ENCODE peak calls at places on chromosomes 11 and 22, in nine cellular contexts. S is fibroblast of lung, G is H1, X is PC-9, P is HepG2, M is PC-3, C is hepatocyte, Z is neural progenitor cell, J is A673. D is an unnamed sample. For H3K9me3, the result is how much of the 10 kb centered on the place peaks cover.

GRCh38 chr22:27533105-27533504 is 268.5 kb downstream of the MN1 start:
- DNase-seq in P (no peak), X (no peak), S (no peak), G (no peak), Z (no peak), M (no peak), C (no peak), J (no peak), D (no peak)

GRCh38 chr22:27980424-27981148 is 61.5 kb upstream of the PITPNB start:
- DNase-seq in M (no peak), S (no peak), X (no peak), P (no peak), Z (peak), G (no peak), C (no peak), J (no peak), D (no peak)

GRCh38 chr11:3825473-3826154 is 15.1 kb downstream of the RHOG start:
- DNase-seq in P (no peak), C (no peak), X (no peak), G (no peak), J (no peak), Z (no peak), M (no peak), S (no peak), D (no peak)

GRCh38 chr11:43556269-43556668 is 124.3 kb upstream of the HSD17B12 start:
- DNase-seq in S (no peak), M (no peak), Z (no peak), P (no peak), X (no peak), C (no peak), G (no peak), J (no peak), D (no peak)

GRCh38 chr22:28442951-28443876 is 236.4 kb downstream of the TTC28 start:
- DNase-seq in M (no peak), X (peak), G (peak), J (peak), P (peak), S (peak), C (peak), Z (peak), D (no peak)

GRCh38 chr11:128629516-128630106 is 42.3 kb upstream of the ETS1 start:
- DNase-seq in J (no peak), M (peak), S (no peak), X (no peak), G (no peak), Z (no peak), C (no peak), P (no peak), D (no peak)

GRCh38 chr11:117188620-117189081 is 10.1 kb downstream of the SIDT2 start:
- DNase-seq in G (no peak), Z (no peak), S (no peak), P (no peak), M (no peak), X (no peak), C (no peak), J (no peak), D (no peak)

GRCh38 chr11:57426754-57427691 is at the start of gene SLC43A3:
- DNase-seq in Z (peak), J (peak), G (peak), P (peak), M (peak), S (peak), X (peak), C (peak), D (no peak)

GRCh38 chr11:94128171-94128745 is 383 bp upstream of the PANX1 start:
- DNase-seq in Z (no peak), C (no peak), X (no peak), G (no peak), J (no peak), P (no peak), M (no peak), S (no peak), D (no peak)

GRCh38 chr22:37848587-37849088 is 581 bp upstream of the EIF3L start:
- DNase-seq in S (peak), M (peak), X (peak), Z (peak), P (peak), G (no peak), C (no peak), J (peak), D (no peak)

GRCh38 chr11:130653838-130654601 is 205.6 kb downstream of the ADAMTS15 start:
- DNase-seq in S (peak), X (peak), C (no peak), G (no peak), Z (no peak), M (peak), J (peak), P (no peak), D (no peak)

GRCh38 chr11:68002943-68003845 is 703 bp downstream of the UNC93B1 start:
- DNase-seq in M (peak), C (peak), J (no peak), S (no peak), Z (peak), P (no peak), G (no peak), X (peak), D (no peak)

GRCh38 chr11:1202776-1203504 is 19.9 kb upstream of the MUC5B start:
- DNase-seq in J (peak), P (peak), M (peak), X (peak), Z (peak), G (peak), C (peak), S (peak), D (no peak)

GRCh38 chr11:47514825-47515647 is 37.9 kb downstream of the CELF1 start:
- DNase-seq in J (peak), P (no peak), C (peak), G (no peak), S (peak), X (no peak), M (peak), Z (no peak), D (no peak)

GRCh38 chr11:19723572-19724342 is 11.1 kb downstream of the NAV2 start:
- DNase-seq in S (peak), X (peak), P (peak), Z (no peak), J (no peak), C (peak), M (peak), G (no peak), D (no peak)

GRCh38 chr11:91231226-91231625 is 993.4 kb upstream of the FAT3 start:
- DNase-seq in P (no peak), J (peak), X (no peak), S (no peak), G (no peak), C (no peak), Z (no peak), M (no peak), D (no peak)

GRCh38 chr11:91158901-91159537 is 936.2 kb upstream of the CHORDC1 start:
- DNase-seq in P (no peak), Z (no peak), J (no peak), M (peak), S (peak), G (no peak), X (no peak), C (no peak), D (no peak)

GRCh38 chr11:35791088-35791958 is 128.7 kb downstream of the TRIM44 start:
- DNase-seq in Z (no peak), J (no peak), P (no peak), X (no peak), C (no peak), M (no peak), G (no peak), S (peak), D (no peak)

GRCh38 chr11:10042699-10043098 is 251.3 kb downstream of the SBF2 start:
- DNase-seq in X (no peak), G (no peak), C (peak), Z (no peak), P (no peak), M (peak), S (no peak), J (no peak), D (no peak)

GRCh38 chr11:65899356-65900124 is 648 bp downstream of the FOSL1 start:
- DNase-seq in C (peak), P (peak), M (peak), G (no peak), X (peak), Z (peak), J (peak), S (peak), D (no peak)

GRCh38 chr22:27930246-27931060 is 11.4 kb upstream of the PITPNB start:
- DNase-seq in G (no peak), J (no peak), P (no peak), X (no peak), S (no peak), M (no peak), C (no peak), Z (peak), D (no peak)

GRCh38 chr22:30114356-30114755 is 34.1 kb downstream of the HORMAD2 start:
- DNase-seq in G (no peak), J (no peak), X (no peak), M (no peak), S (peak), P (no peak), C (no peak), Z (no peak), D (no peak)

GRCh38 chr11:122556605-122557004 is 98.9 kb upstream of the UBASH3B start:
- DNase-seq in G (no peak), J (peak), M (no peak), X (peak), P (no peak), S (peak), Z (peak), C (peak), D (no peak)

GRCh38 chr22:39901519-39902146 is 749 bp downstream of the GRAP2 start:
- DNase-seq in Z (no peak), C (no peak), P (no peak), X (no peak), S (no peak), J (no peak), G (no peak), M (no peak), D (no peak)
- TF ChIP-seq EZH2 in Z (no peak), C (no peak), P (no peak), X (no peak), S (no peak), J (no peak), G (no peak), M (no peak), D (no peak)

GRCh38 chr22:47623740-47624103 is 861.3 kb downstream of the TBC1D22A start:
- DNase-seq in P (no peak), X (no peak), C (no peak), J (no peak), Z (no peak), G (no peak), S (no peak), M (no peak), D (no peak)
- H3K9me3 ChIP-seq in P (under half), X (under half), C (under half), J (under half), Z (under half), G (under half), S (under half), M (under half), D (under half)

GRCh38 chr22:19643448-19644313 is 70.6 kb upstream of the SEPTIN5 start:
- DNase-seq in P (no peak), G (no peak), S (peak), X (no peak), C (no peak), Z (no peak), J (no peak), M (no peak), D (no peak)
- TF ChIP-seq EZH2 in P (no peak), G (no peak), S (no peak), X (no peak), C (no peak), Z (no peak), J (no peak), M (no peak), D (no peak)

GRCh38 chr22:49553518-49554295 is 274.0 kb downstream of the BRD1 start:
- DNase-seq in J (peak), X (no peak), M (peak), C (peak), S (no peak), G (no peak), Z (peak), P (no peak), D (no peak)
- H3K9me3 ChIP-seq in J (under half), X (under half), M (under half), C (under half), S (under half), G (under half), Z (under half), P (under half), D (under half)

DNA sequence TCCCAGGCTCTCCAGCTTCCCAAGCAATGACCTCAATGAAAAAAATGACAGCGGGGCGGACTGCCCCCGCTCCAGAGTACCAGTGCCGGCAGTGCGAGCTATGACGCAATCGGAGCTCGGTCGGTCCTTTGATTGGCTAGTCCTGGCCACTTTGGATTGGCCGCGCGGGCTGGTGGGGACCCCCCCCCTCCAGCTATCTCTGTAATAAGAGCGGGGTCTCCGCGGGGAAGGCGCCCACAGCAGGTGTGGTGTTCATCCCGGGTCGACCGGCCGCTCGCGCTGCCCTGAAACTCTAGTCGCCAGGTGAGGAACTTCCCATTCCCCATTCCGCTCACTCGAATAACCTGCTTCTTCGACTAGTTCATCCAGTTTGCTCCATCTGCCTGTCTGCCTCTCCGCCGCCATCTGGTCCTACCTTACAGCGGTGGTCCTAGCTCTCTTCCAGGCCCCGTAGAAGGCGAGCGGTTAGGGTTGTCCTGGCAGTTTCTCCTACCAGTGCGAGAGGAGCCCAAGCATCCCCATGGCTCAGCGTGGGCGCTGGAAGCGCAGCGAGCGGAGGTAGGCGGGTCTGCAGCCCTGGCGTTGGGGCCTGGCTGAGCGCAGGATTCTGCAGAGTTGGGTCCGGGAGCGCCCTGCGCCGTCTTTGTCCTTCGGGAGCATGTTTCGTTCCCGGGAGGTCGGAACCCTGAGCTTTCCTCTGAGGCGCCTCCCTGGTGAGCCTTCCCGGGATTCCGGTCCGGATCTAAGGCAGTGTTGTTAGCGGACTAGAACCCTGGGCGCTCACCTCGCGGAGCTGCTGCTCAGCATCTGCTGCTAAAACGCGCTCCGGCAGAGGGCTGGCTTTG is at the start of gene CALCB:
- DNase-seq in X (no peak), J (peak), M (no peak), Z (peak), S (peak), G (no peak), C (peak), P (no peak), D (no peak)
- TF ChIP-seq EZH2 in X (no peak), J (no peak), M (no peak), Z (peak), S (peak), G (peak), C (peak), P (no peak), D (no peak)